ENCODE peak calls at places on chromosome X, in five cellular contexts. O is substantia nigra, J is transverse colon, C is adrenal gland, D is testis. U is an unnamed sample.

GRCh38 chrX:3415011-3415410 is 68.6 kb upstream of the MXRA5 start:
- DNase-seq in O (no peak), D (no peak), C (no peak), J (no peak), U (no peak)

GRCh38 chrX:67777148-67777547 is 233.3 kb downstream of the AR start:
- DNase-seq in C (no peak), O (no peak), J (no peak), D (no peak), U (no peak)

GRCh38 chrX:46704767-46705386 is 54.0 kb downstream of the SLC9A7 start:
- DNase-seq in C (no peak), D (no peak), J (no peak), O (no peak), U (no peak)

GRCh38 chrX:46959985-46960700 is 47.9 kb downstream of the JADE3 start:
- DNase-seq in C (no peak), O (no peak), J (no peak), D (no peak), U (no peak)

GRCh38 chrX:140701480-140701879 is 8.1 kb upstream of the LINC00632 start:
- DNase-seq in J (no peak), O (no peak), D (peak), C (no peak), U (no peak)

GRCh38 chrX:38652934-38653442 is 91.6 kb downstream of the TSPAN7 start:
- DNase-seq in D (no peak), J (no peak), C (no peak), O (no peak), U (no peak)

GRCh38 chrX:44675364-44676024 is 132.8 kb upstream of the FUNDC1 start:
- DNase-seq in O (peak), D (peak), J (no peak), C (peak), U (no peak)

GRCh38 chrX:153539171-153539978 is 21.9 kb downstream of the ATP2B3 start:
- DNase-seq in D (peak), J (peak), C (peak), O (peak), U (peak)

GRCh38 chrX:77731821-77732419 is 54.1 kb downstream of the ATRX start:
- DNase-seq in O (no peak), J (no peak), C (no peak), D (no peak), U (no peak)

GRCh38 chrX:1599791-1600405 is 8.5 kb downstream of the AKAP17A start:
- DNase-seq in D (no peak), C (no peak), O (no peak), J (no peak), U (no peak)

GRCh38 chrX:139691843-139692505 is 16.0 kb downstream of the MCF2 start:
- DNase-seq in D (no peak), C (no peak), O (no peak), J (no peak), U (no peak)

GRCh38 chrX:68829594-68830485 is 1.0 kb downstream of the EFNB1 start:
- DNase-seq in J (no peak), C (peak), D (no peak), O (no peak), U (no peak)

GRCh38 chrX:135273162-135273561 is 21.3 kb downstream of the ETDA start:
- DNase-seq in D (no peak), C (no peak), O (no peak), J (no peak), U (no peak)

GRCh38 chrX:119762718-119763117 is 4.3 kb downstream of the SOWAHD start:
- DNase-seq in D (no peak), J (no peak), O (no peak), C (no peak), U (no peak)

GRCh38 chrX:39174761-39175417 is 373.6 kb downstream of the MID1IP1 start:
- DNase-seq in O (no peak), J (peak), D (no peak), C (no peak), U (no peak)

GRCh38 chrX:41064028-41064427 is 21.2 kb upstream of the USP9X start:
- DNase-seq in O (no peak), J (no peak), D (no peak), C (no peak), U (no peak)

GRCh38 chrX:17038681-17039161 is 92.3 kb downstream of the REPS2 start:
- DNase-seq in O (peak), D (peak), C (peak), J (peak), U (no peak)

GRCh38 chrX:40854242-40854641 is 118.9 kb upstream of the MED14 start:
- DNase-seq in D (no peak), J (no peak), O (no peak), C (no peak), U (no peak)

GRCh38 chrX:152138388-152138784 is at the start of gene MAGEA10:
- DNase-seq in J (no peak), D (peak), O (no peak), C (no peak), U (no peak)

GRCh38 chrX:153560466-153560865 is 38.5 kb downstream of the CCNQ start:
- DNase-seq in O (no peak), C (no peak), D (no peak), J (no peak), U (no peak)

GRCh38 chrX:2784026-2784425 is 32.2 kb downstream of the XG start:
- DNase-seq in J (no peak), C (no peak), D (no peak), O (no peak), U (no peak)

GRCh38 chrX:24427747-24428019 is 37.4 kb upstream of the PDK3 start:
- DNase-seq in J (peak), C (no peak), O (no peak), D (no peak), U (no peak)

GRCh38 chrX:40573763-40574162 is 7.0 kb upstream of the ATP6AP2 start:
- DNase-seq in C (no peak), J (no peak), O (no peak), D (no peak), U (no peak)

GRCh38 chrX:110143454-110144210 is 140.7 kb downstream of the TMEM164 start:
- DNase-seq in C (peak), O (no peak), J (no peak), D (no peak), U (no peak)

GRCh38 chrX:18461431-18461830 is 36.0 kb downstream of the CDKL5 start:
- DNase-seq in D (no peak), J (no peak), C (no peak), O (no peak), U (no peak)

GRCh38 chrX:132748909-132749308 is 209.5 kb downstream of the HS6ST2 start:
- DNase-seq in D (no peak), O (no peak), J (no peak), C (no peak), U (no peak)

GRCh38 chrX:15116900-15117299 is 153.0 kb downstream of the ASB9 start:
- DNase-seq in D (no peak), C (no peak), O (no peak), J (no peak), U (no peak)

GRCh38 chrX:101287402-101287801 is 3.7 kb downstream of the TAF7L start:
- DNase-seq in D (no peak), O (no peak), J (no peak), C (no peak), U (no peak)

GRCh38 chrX:51336584-51336983 is 4.0 kb downstream of the NUDT10 start:
- DNase-seq in D (peak), C (peak), J (no peak), O (no peak), U (peak)

GRCh38 chrX:75784689-75785491 is at the start of gene MAGEE2:
- DNase-seq in J (no peak), D (peak), O (peak), C (no peak), U (no peak)

GRCh38 chrX:132732236-132732635 is 226.2 kb downstream of the HS6ST2 start:
- DNase-seq in C (no peak), O (no peak), J (no peak), D (no peak), U (no peak)

GRCh38 chrX:100643943-100644587 is at the start of gene SRPX2:
- DNase-seq in J (peak), D (peak), O (no peak), C (peak), U (peak)

GRCh38 chrX:17833954-17834353 is 27.1 kb downstream of the RAI2 start:
- DNase-seq in C (no peak), O (no peak), D (no peak), J (peak), U (no peak)

DNA sequence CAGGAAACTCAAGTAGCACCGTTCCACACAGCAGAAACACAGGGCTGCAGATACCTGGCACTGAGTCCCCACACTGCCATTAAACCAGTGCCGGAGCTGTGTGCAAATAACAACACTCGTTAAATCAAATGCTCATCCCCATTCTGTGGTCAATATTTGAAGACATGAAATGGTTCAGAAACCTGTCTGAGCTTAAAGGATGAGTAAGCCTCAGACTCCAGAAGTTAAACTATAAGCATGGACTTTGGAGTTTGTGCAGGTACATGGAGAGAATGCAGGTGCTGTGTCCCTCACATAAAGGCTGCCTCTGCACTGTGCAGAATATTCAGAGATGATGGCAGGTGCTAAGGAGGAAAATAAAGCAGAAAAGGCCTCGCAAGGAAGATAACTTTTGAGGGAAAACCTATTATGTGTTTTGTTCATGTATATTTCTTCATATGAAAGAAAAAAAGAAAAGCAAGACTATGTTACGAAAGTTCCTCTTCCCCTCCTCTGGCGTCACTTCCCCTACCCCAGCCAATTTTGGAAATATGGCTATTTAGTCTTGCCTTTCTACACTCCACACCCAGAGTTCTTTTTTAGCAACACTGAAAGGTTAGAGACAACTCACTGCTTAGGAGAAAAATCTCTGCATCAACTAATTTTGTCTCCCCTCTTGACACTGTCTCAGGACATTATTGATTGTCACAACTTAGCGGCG is 4.6 kb downstream of the MPP1 start:
- DNase-seq in J (no peak), C (no peak), O (no peak), D (no peak), U (no peak)
- H3K27ac ChIP-seq in J (peak), C (peak), O (no peak), D (no peak), U (peak)

GRCh38 chrX:54045563-54046228 is 1.4 kb upstream of the PHF8 start:
- DNase-seq in O (no peak), C (no peak), D (peak), J (no peak), U (no peak)
- H3K27ac ChIP-seq in O (peak), C (peak), D (peak), J (peak), U (peak)

GRCh38 chrX:42944381-42944998 is 166.5 kb upstream of the PPP1R2C start:
- DNase-seq in C (no peak), O (no peak), J (no peak), D (no peak), U (no peak)
- H3K27ac ChIP-seq in C (no peak), O (no peak), J (peak), D (no peak), U (no peak)

DNA sequence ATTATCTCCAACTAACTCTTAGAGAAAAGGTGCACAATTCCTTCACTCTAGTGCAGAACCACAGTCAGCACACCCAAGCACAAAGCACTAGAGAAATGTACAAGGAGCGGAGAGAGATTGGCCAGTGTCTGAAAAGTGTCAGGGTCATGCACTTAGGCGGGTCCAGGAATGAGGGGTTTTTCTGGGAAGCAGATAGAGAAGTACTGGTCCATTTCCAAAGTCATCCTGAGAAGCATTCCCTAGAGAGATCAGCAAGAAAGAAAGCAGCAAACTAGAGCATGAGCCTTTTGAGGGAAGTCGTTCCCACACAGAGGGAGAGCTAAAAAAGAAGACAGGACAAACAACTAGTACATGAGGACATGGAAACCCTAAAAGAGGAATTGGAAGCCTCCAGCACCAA is 168.1 kb upstream of the MAP3K15 start:
- DNase-seq in O (no peak), J (no peak), D (no peak), C (no peak), U (no peak)
- H3K27ac ChIP-seq in O (no peak), J (peak), D (no peak), C (peak), U (no peak)